ENCODE peak calls at places on chromosomes 12 and 14, in four cellular contexts. Y, M, J and O are unnamed samples.

GRCh38 chr12:6307521-6307920 is 3.0 kb upstream of the PLEKHG6 start:
- DNase-seq in Y (no peak), M (no peak), J (no peak), O (no peak)

GRCh38 chr14:61562321-61563161 is 132.8 kb upstream of the HIF1A start:
- DNase-seq in Y (peak; percentile 90), M (peak; percentile 79), J (no peak), O (peak; percentile 93)

GRCh38 chr12:99154264-99154982 is 493.1 kb upstream of the GARIN6 start:
- DNase-seq in Y (no peak), M (no peak), J (peak; percentile 11), O (no peak)

GRCh38 chr12:11543513-11544168 is 105.8 kb upstream of the ETV6 start:
- DNase-seq in Y (no peak), M (no peak), J (no peak), O (no peak)

GRCh38 chr12:2858944-2859352 is 2.1 kb upstream of the TEX52 start:
- DNase-seq in Y (no peak), M (no peak), J (no peak), O (no peak)

GRCh38 chr12:738712-739111 is 13.7 kb upstream of the WNK1 start:
- DNase-seq in Y (no peak), M (no peak), J (no peak), O (no peak)

GRCh38 chr12:114415525-114415868 is 9.6 kb upstream of the TBX5 start:
- DNase-seq in Y (no peak), M (no peak), J (no peak), O (no peak)

GRCh38 chr12:109757671-109758265 is 44.1 kb downstream of the FAM222A start:
- DNase-seq in Y (no peak), M (no peak), J (peak; percentile 1), O (no peak)

GRCh38 chr14:29913550-29913949 is 14.1 kb downstream of the PRKD1 start:
- DNase-seq in Y (no peak), M (no peak), J (no peak), O (no peak)

DNA sequence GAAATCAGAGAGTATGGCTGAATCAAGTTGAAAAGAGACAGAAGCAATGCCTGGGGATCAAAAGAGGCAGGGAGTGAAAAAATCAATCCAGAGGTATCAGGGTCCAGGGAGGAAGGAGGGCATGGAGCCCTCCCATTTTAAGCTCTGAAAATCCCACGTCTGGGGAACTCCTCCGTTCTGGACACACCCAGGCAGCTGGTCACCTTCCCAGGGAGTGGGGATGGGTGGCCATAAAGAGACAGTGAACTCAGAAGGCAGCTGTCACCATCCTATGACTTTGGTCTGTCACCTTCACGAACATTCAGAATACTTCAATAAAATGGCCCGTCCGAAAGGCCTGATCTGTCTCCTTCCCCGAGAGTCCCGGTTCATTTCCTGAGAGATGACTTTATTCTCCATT is 71.6 kb downstream of the MAP1LC3B2 start:
- DNase-seq in Y (no peak), M (no peak), J (no peak), O (no peak)
- TF ChIP-seq HMGXB4 in Y (no peak), M (no peak), J (no peak), O (no peak)

GRCh38 chr12:132955094-132955932 is 793 bp downstream of the ZNF605 start:
- DNase-seq in Y (peak; percentile 61), M (no peak), J (no peak), O (peak; percentile 21)
- TF ChIP-seq HMGXB4 in Y (no peak), M (no peak), J (no peak), O (no peak)

GRCh38 chr12:124993568-124994434 is at the start of gene BRI3BP:
- DNase-seq in Y (peak; percentile 27), M (peak; percentile 78), J (peak; percentile 39), O (peak; percentile 67)

GRCh38 chr12:124994435-124994975 is 1.1 kb downstream of the BRI3BP start:
- DNase-seq in Y (no peak), M (peak; percentile 61), J (no peak), O (peak; percentile 40)

GRCh38 chr12:124995200-124995961 is 1.9 kb downstream of the BRI3BP start:
- DNase-seq in Y (no peak), M (peak; percentile 56), J (no peak), O (no peak)

GRCh38 chr12:124998705-124999104 is 5.3 kb downstream of the BRI3BP start:
- DNase-seq in Y (no peak), M (no peak), J (no peak), O (no peak)

DNA sequence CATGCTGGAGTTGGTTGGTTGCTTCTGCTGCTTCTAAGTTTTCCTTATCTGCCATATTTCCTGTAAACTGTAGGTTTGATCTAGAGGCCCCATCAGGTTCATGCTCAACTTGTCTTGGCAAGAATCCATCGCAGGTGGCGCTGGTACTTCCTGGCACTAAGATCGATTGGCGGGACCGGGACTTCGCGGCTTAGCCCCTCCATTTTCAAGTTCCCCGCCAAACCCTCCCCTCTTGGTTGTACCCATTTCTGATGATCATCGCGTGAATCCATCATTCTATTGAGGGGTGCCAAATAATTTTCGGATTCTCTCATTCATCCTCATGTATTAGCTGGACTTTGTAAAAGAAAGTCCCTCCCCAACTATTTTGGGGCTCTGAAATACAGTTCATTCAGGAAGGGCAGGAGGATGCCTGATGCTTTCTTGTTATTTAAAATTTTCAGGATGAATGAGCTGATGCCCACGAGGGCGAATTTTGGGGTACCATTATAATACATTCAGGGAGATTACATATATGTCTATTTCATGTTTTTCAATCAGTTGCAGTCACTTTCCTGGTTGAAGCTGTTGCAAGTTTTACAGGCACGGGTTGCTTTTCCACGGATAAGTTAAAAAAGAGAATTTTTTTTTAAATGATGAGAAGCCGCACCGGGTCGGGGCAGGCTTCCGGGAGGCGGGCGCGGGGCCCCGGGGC is 424 bp upstream of the BRI3BP start:
- DNase-seq in Y (peak; percentile 91), M (peak; percentile 92), J (peak; percentile 92), O (peak; percentile 86)
- TF ChIP-seq HMGXB4 in Y (peak; percentile 70), M (no peak), J (peak; percentile 57), O (no peak)

DNA sequence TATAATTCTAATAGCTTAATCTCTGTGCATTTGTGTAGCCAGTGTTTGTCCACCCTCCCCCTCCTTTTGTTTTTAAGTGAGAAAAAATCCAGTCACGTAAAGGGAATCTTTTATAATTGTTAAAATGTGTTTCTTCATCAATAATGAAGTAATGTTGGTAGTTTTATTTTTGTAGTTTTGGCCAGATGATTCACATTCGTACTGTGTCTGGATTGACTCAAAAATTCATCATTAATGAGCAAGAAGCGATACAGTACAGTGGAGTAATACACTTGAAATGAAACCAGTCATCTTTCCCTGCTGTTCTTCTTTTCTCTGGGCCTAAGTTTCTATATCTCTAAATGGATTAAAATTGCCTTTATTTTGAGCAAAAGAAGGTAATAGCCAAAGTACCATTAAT is 86.5 kb downstream of the SRGAP1 start:
- DNase-seq in Y (no peak), M (no peak), J (no peak), O (no peak)
- TF ChIP-seq HMGXB4 in Y (no peak), M (no peak), J (no peak), O (no peak)

GRCh38 chr12:130701402-130701744 is 14.7 kb downstream of the RIMBP2 start:
- DNase-seq in Y (no peak), M (no peak), J (no peak), O (no peak)
- TF ChIP-seq HMGXB4 in Y (no peak), M (no peak), J (no peak), O (no peak)

GRCh38 chr12:49838973-49839633 is 3.8 kb downstream of the BCDIN3D start:
- DNase-seq in Y (peak; percentile 43), M (peak; percentile 60), J (no peak), O (peak; percentile 50)
- TF ChIP-seq HMGXB4 in Y (no peak), M (no peak), J (no peak), O (no peak)

GRCh38 chr12:15996948-15997347 is 85.8 kb downstream of the DERA start:
- DNase-seq in Y (no peak), M (no peak), J (no peak), O (no peak)
- TF ChIP-seq HMGXB4 in Y (no peak), M (no peak), J (no peak), O (no peak)